ENCODE peak calls at places on chromosomes 6 and 20, in seven cellular contexts. N is fibroblast of mammary gland; C is CD4-positive, alpha-beta T cell; Y is HL-60; U is osteocyte; R is sigmoid colon; L is right atrium auricular region. B is an unnamed sample.

GRCh38 chr6:1390071-1390804 is 862 bp downstream of the FOXF2 start:
- DNase-seq in C (no peak), U (peak), R (no peak), Y (peak), L (no peak), N (peak), B (peak)

GRCh38 chr20:10449270-10449669 is 14.2 kb downstream of the SLX4IP start:
- DNase-seq in L (no peak), U (no peak), C (no peak), N (peak), R (no peak), Y (no peak), B (no peak)

GRCh38 chr6:106281088-106281487 is 44.5 kb downstream of the ATG5 start:
- DNase-seq in L (no peak), Y (no peak), C (no peak), U (no peak), N (peak), R (no peak), B (peak)

GRCh38 chr20:20955837-20956236 is 150.3 kb downstream of the LINC00237 start:
- DNase-seq in R (no peak), N (no peak), C (no peak), L (no peak), U (no peak), Y (no peak), B (no peak)

GRCh38 chr6:130381459-130382380 is 15.9 kb downstream of the TMEM200A start:
- DNase-seq in N (no peak), U (no peak), C (peak), R (no peak), L (no peak), Y (no peak), B (no peak)

GRCh38 chr6:37061157-37061804 is 55.8 kb downstream of the FGD2 start:
- DNase-seq in C (no peak), R (no peak), U (no peak), L (no peak), Y (no peak), N (no peak), B (no peak)

GRCh38 chr20:48738094-48738398 is 89.8 kb downstream of the PREX1 start:
- DNase-seq in Y (no peak), C (no peak), N (no peak), U (no peak), R (no peak), L (no peak), B (no peak)

GRCh38 chr20:48321271-48321670 is 506.5 kb downstream of the PREX1 start:
- DNase-seq in R (no peak), Y (no peak), N (no peak), C (no peak), L (no peak), U (no peak), B (no peak)

GRCh38 chr6:11198663-11199603 is 33.5 kb downstream of the NEDD9 start:
- DNase-seq in C (peak), U (peak), L (no peak), N (no peak), Y (peak), R (no peak), B (peak)

GRCh38 chr6:147974376-147974775 is 368.3 kb upstream of the SASH1 start:
- DNase-seq in C (no peak), L (no peak), N (peak), R (no peak), Y (no peak), U (no peak), B (peak)

GRCh38 chr6:135002229-135002844 is 52.3 kb downstream of the HBS1L start:
- DNase-seq in C (no peak), Y (no peak), L (no peak), R (no peak), N (peak), U (no peak), B (no peak)

GRCh38 chr6:156916108-156916801 is 139.1 kb downstream of the ARID1B start:
- DNase-seq in R (no peak), N (no peak), C (no peak), U (no peak), L (no peak), Y (no peak), B (no peak)

GRCh38 chr6:36136551-36136950 is 6.2 kb downstream of the MAPK13 start:
- DNase-seq in C (no peak), U (no peak), L (no peak), R (no peak), Y (no peak), N (no peak), B (no peak)

GRCh38 chr6:150018846-150019580 is 6.3 kb downstream of the RAET1L start:
- DNase-seq in L (no peak), Y (no peak), R (no peak), N (no peak), U (no peak), C (no peak), B (no peak)

GRCh38 chr6:87180105-87180504 is 24.7 kb downstream of the ZNF292 start:
- DNase-seq in N (no peak), U (no peak), C (no peak), L (no peak), Y (no peak), R (no peak), B (no peak)

GRCh38 chr6:165662041-165662491 is 975 bp downstream of the PDE10A start:
- DNase-seq in U (no peak), Y (no peak), N (no peak), R (no peak), C (no peak), L (no peak), B (no peak)

GRCh38 chr6:73732845-73733675 is 37.1 kb downstream of the CD109 start:
- DNase-seq in U (peak), Y (peak), C (peak), L (peak), N (peak), R (peak), B (peak)

GRCh38 chr20:50592282-50593004 is 82.3 kb downstream of the PTPN1 start:
- DNase-seq in L (no peak), R (peak), Y (no peak), C (no peak), N (peak), U (no peak), B (no peak)

GRCh38 chr6:106549521-106549920 is 79.8 kb downstream of the RTN4IP1 start:
- DNase-seq in Y (no peak), L (no peak), R (no peak), U (no peak), C (no peak), N (no peak), B (no peak)

GRCh38 chr6:42340516-42340915 is 111.2 kb downstream of the TRERF1 start:
- DNase-seq in Y (no peak), R (no peak), L (no peak), U (no peak), C (no peak), N (no peak), B (no peak)

GRCh38 chr6:16402501-16402900 is 164.1 kb downstream of the GMPR start:
- DNase-seq in U (no peak), Y (no peak), R (no peak), N (peak), L (no peak), C (no peak), B (no peak)

GRCh38 chr6:5214570-5215052 is 46.1 kb downstream of the LYRM4 start:
- DNase-seq in C (no peak), R (no peak), L (no peak), Y (peak), U (no peak), N (peak), B (no peak)

GRCh38 chr6:167962717-167963116 is 34.8 kb upstream of the KIF25 start:
- DNase-seq in R (no peak), Y (no peak), U (no peak), L (no peak), C (no peak), N (no peak), B (no peak)

GRCh38 chr20:44969320-44969879 is 3.1 kb downstream of the STK4 start:
- DNase-seq in Y (no peak), C (no peak), N (peak), R (no peak), U (no peak), L (no peak), B (no peak)

GRCh38 chr6:83431545-83432165 is 804 bp upstream of the ME1 start:
- DNase-seq in U (no peak), R (no peak), Y (no peak), L (no peak), C (no peak), N (no peak), B (no peak)

GRCh38 chr20:58112017-58112781 is 116.3 kb downstream of the ANKRD60 start:
- DNase-seq in N (peak), L (peak), U (peak), C (no peak), R (no peak), Y (no peak), B (peak)

GRCh38 chr6:26107935-26108334 is 20.7 kb downstream of the HFE start:
- DNase-seq in N (no peak), R (no peak), C (no peak), Y (no peak), U (no peak), L (no peak), B (no peak)

GRCh38 chr6:6243846-6244245 is 76.6 kb downstream of the F13A1 start:
- DNase-seq in Y (no peak), R (no peak), L (no peak), N (no peak), U (no peak), C (no peak), B (no peak)

GRCh38 chr6:85008311-85009015 is 244.1 kb upstream of the TBX18 start:
- DNase-seq in C (no peak), Y (no peak), R (no peak), L (no peak), N (peak), U (no peak), B (no peak)

GRCh38 chr6:27908017-27908416 is 4.2 kb downstream of the OR2B2 start:
- DNase-seq in U (no peak), Y (no peak), R (no peak), L (no peak), N (no peak), C (no peak), B (no peak)

GRCh38 chr6:36682328-36683144 is 4.0 kb downstream of the CDKN1A start:
- DNase-seq in U (no peak), N (no peak), C (peak), L (no peak), R (peak), Y (peak), B (peak)

GRCh38 chr20:44172572-44172950 is 14.4 kb downstream of the JPH2 start:
- DNase-seq in R (peak), U (no peak), L (no peak), N (no peak), C (no peak), Y (no peak), B (no peak)

GRCh38 chr20:6583134-6583738 is 184.2 kb upstream of the BMP2 start:
- DNase-seq in N (peak), L (no peak), R (peak), U (no peak), C (no peak), Y (peak), B (peak)

GRCh38 chr6:92977018-92977417 is 442.3 kb downstream of the EPHA7 start:
- DNase-seq in C (no peak), Y (no peak), N (no peak), L (no peak), U (no peak), R (no peak), B (no peak)

GRCh38 chr6:144477396-144477795 is 192.3 kb downstream of the UTRN start:
- DNase-seq in R (no peak), Y (no peak), L (no peak), C (no peak), N (peak), U (no peak), B (peak)

GRCh38 chr6:56988145-56988544 is 33.2 kb downstream of the BEND6 start:
- DNase-seq in L (no peak), R (no peak), U (no peak), N (no peak), Y (peak), C (no peak), B (no peak)

GRCh38 chr20:25319241-25320034 is 71.2 kb downstream of the ABHD12 start:
- DNase-seq in R (peak), L (peak), N (no peak), Y (no peak), U (peak), C (no peak), B (no peak)

GRCh38 chr6:70099732-70100131 is 203.2 kb downstream of the COL9A1 start:
- DNase-seq in L (no peak), R (no peak), U (no peak), C (no peak), Y (no peak), N (no peak), B (no peak)

GRCh38 chr6:70108230-70108629 is 194.7 kb downstream of the COL9A1 start:
- DNase-seq in L (no peak), N (peak), R (no peak), Y (no peak), U (no peak), C (no peak), B (peak)

DNA sequence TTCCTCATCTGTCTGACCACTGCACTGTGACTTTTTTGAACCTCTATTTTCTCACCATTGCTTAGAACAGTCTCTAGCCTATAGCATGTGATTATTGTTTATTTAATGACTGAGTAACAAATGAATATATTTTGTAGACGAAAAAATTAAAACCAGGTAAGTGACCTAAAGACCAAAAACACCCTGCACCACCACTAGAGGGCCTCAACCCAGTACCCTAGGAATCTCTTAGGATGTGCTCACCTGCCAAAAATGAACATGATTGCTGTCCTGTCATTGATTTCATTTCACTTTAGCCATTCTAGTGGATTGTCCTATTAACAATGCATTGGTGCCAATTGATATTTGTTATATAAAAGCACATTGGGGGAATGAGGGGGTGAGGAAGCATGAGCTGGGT is 199.1 kb downstream of the COL9A1 start:
- DNase-seq in R (no peak), L (no peak), U (no peak), N (peak), Y (no peak), C (no peak), B (no peak)
- TF ChIP-seq CTCF in R (no peak), L (no peak), U (peak), N (peak), Y (peak), C (peak), B (no peak)

GRCh38 chr6:61887425-61887824 is 398.6 kb downstream of the KHDRBS2 start:
- DNase-seq in N (no peak), Y (no peak), R (no peak), U (no peak), C (no peak), L (no peak), B (no peak)

GRCh38 chr6:61886608-61887259 is 399.3 kb downstream of the KHDRBS2 start:
- DNase-seq in R (no peak), L (no peak), Y (no peak), N (no peak), U (no peak), C (no peak), B (no peak)
- TF ChIP-seq CTCF in R (no peak), L (no peak), Y (no peak), N (no peak), U (no peak), C (no peak), B (no peak)

GRCh38 chr20:59439243-59439642 is 138.8 kb downstream of the EDN3 start:
- DNase-seq in R (peak), N (no peak), L (no peak), Y (no peak), U (no peak), C (no peak), B (no peak)
- TF ChIP-seq CTCF in R (no peak), N (no peak), L (no peak), Y (no peak), U (no peak), C (no peak), B (no peak)

GRCh38 chr6:116175344-116175743 is 49.4 kb upstream of the COL10A1 start:
- DNase-seq in Y (no peak), C (no peak), R (no peak), L (no peak), U (no peak), N (no peak), B (no peak)

GRCh38 chr6:116169880-116170279 is 43.9 kb upstream of the COL10A1 start:
- DNase-seq in U (no peak), C (no peak), Y (no peak), R (no peak), N (no peak), L (no peak), B (no peak)

GRCh38 chr6:116170358-116171057 is 44.6 kb upstream of the COL10A1 start:
- DNase-seq in R (no peak), N (no peak), L (no peak), Y (no peak), U (no peak), C (no peak), B (no peak)

GRCh38 chr6:116176596-116176995 is 50.7 kb upstream of the COL10A1 start:
- DNase-seq in N (no peak), Y (no peak), L (no peak), U (no peak), C (no peak), R (no peak), B (no peak)

GRCh38 chr6:116173928-116174327 is 48.0 kb upstream of the COL10A1 start:
- DNase-seq in L (no peak), R (no peak), N (no peak), C (no peak), U (no peak), Y (no peak), B (no peak)
- TF ChIP-seq CTCF in L (no peak), R (no peak), N (no peak), C (no peak), U (no peak), Y (no peak), B (no peak)

GRCh38 chr20:14757728-14758127 is 420.3 kb upstream of the FLRT3 start:
- DNase-seq in C (no peak), L (no peak), Y (no peak), R (no peak), U (no peak), N (no peak), B (no peak)
- TF ChIP-seq CTCF in C (no peak), L (no peak), Y (no peak), R (no peak), U (no peak), N (no peak), B (no peak)

DNA sequence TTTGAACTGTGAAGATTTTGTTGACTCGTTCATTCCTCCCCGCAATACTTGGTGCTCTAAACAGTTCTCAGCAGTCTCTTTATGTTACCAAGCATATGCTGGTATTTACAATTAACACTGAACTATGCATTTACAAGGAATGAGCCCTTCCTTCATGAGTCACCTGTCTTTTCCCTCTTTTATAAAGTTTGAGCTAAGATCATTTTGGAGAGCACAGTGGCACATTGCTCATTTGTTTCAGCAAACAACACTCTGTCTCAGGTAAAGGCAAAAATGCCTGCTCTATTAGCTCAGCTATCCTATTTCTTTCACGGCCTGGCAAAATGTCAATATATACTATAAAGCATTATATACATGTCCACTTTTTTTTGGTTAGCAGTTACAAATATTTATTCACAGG is 285.4 kb downstream of the PHACTR1 start:
- DNase-seq in N (no peak), C (no peak), Y (no peak), R (no peak), U (no peak), L (no peak), B (no peak)
- TF ChIP-seq CTCF in N (no peak), C (no peak), Y (no peak), R (no peak), U (no peak), L (no peak), B (no peak)

DNA sequence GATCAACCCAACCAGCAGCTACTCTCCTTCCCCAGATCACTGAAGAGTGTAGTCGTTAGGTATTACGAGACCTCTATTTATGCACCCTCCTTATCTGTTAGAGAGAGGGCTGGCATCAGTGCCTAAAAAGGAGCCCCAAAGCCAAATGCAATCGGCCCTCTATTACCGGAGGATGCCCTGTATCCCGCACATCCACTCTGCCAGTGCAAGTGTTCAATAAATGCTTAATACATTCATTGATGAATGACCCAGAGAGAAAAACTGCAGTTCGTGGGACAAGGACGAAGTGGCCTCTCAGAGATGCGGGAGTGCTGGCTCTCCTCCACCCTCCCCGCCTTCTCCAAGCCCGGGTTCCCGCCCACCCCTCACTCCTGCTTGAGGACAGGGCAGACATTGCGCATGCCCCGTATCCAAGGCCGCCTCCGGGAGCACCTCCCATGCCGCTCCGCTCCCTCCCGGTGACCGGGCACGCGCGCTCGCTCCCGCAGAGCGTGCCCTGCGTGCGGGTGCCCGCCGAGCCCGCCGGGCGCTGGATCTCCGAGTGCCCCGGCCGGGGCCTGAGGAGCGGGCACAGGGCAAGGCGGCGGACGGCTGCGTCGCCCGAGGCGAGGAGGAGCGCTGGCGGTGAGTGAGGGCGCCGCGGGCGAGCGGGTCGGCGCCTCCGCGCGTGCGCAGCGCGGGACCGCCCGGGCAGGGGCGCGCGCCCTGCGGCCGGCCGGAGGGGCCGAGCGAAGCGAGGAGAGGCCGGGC is 27.2 kb upstream of the BTBD3 start:
- DNase-seq in U (peak), R (peak), N (peak), Y (peak), L (peak), C (no peak), B (peak)
- TF ChIP-seq CTCF in U (no peak), R (no peak), N (no peak), Y (no peak), L (no peak), C (no peak), B (no peak)

GRCh38 chr6:90100059-90100665 is 196.5 kb downstream of the BACH2 start:
- DNase-seq in N (peak), U (no peak), C (no peak), R (no peak), L (no peak), Y (no peak), B (peak)

GRCh38 chr6:90097357-90097756 is 199.3 kb downstream of the BACH2 start:
- DNase-seq in N (no peak), C (no peak), L (no peak), Y (no peak), R (no peak), U (no peak), B (peak)

GRCh38 chr6:90098637-90099036 is 198.0 kb downstream of the BACH2 start:
- DNase-seq in N (peak), U (no peak), C (no peak), L (peak), Y (no peak), R (no peak), B (peak)

GRCh38 chr6:90096818-90097217 is 199.8 kb downstream of the BACH2 start:
- DNase-seq in Y (no peak), U (no peak), C (no peak), R (no peak), L (no peak), N (no peak), B (no peak)

GRCh38 chr6:90098025-90098474 is 198.6 kb downstream of the BACH2 start:
- DNase-seq in Y (peak), L (peak), N (peak), R (peak), U (no peak), C (no peak), B (peak)
- TF ChIP-seq CTCF in Y (no peak), L (peak), N (peak), R (no peak), U (peak), C (peak), B (peak)